ENCODE peak calls at places on chromosomes 12 and 14, in seven cellular contexts. One of them, this sample, is unnamed.
A peak's percentile ranks its signal among the peaks of the same experiment; 100 is the strongest.

GRCh38 chr12:22037952-22038351 is 8.1 kb upstream of the CMAS start:
- DNase-seq in Calu3: no peak
- DNase-seq in cardiac muscle cell: no peak
- DNase-seq in T-helper 17 cell: no peak
- DNase-seq in stimulated activated CD8-positive, alpha-beta memory T cell treated with anti-CD3 and anti-CD28 coated beads, Interleukin-4, amount 100 ng/mL, for 1 hour: no peak
- DNase-seq in endothelial cell: no peak
- DNase-seq in HS-27A: no peak
- DNase-seq in this sample: no peak

GRCh38 chr12:8554451-8555195 is 13.9 kb upstream of the CLEC4E start:
- DNase-seq in Calu3: peak; percentile 14
- DNase-seq in stimulated activated CD8-positive, alpha-beta memory T cell treated with anti-CD3 and anti-CD28 coated beads, Interleukin-4, amount 100 ng/mL, for 1 hour: no peak
- DNase-seq in HS-27A: peak; percentile 34
- DNase-seq in endothelial cell: no peak
- DNase-seq in T-helper 17 cell: no peak
- DNase-seq in cardiac muscle cell: no peak
- DNase-seq in this sample: no peak

GRCh38 chr12:113709456-113709855 is 237.8 kb upstream of the LHX5 start:
- DNase-seq in endothelial cell: no peak
- DNase-seq in cardiac muscle cell: no peak
- DNase-seq in T-helper 17 cell: no peak
- DNase-seq in HS-27A: no peak
- DNase-seq in Calu3: no peak
- DNase-seq in stimulated activated CD8-positive, alpha-beta memory T cell treated with anti-CD3 and anti-CD28 coated beads, Interleukin-4, amount 100 ng/mL, for 1 hour: no peak
- DNase-seq in this sample: no peak

GRCh38 chr12:123164710-123165261 is 13.9 kb upstream of the PITPNM2 start:
- DNase-seq in stimulated activated CD8-positive, alpha-beta memory T cell treated with anti-CD3 and anti-CD28 coated beads, Interleukin-4, amount 100 ng/mL, for 1 hour: no peak
- DNase-seq in cardiac muscle cell: no peak
- DNase-seq in Calu3: no peak
- DNase-seq in endothelial cell: no peak
- DNase-seq in T-helper 17 cell: no peak
- DNase-seq in HS-27A: no peak
- DNase-seq in this sample: no peak

GRCh38 chr14:100104523-100105300 is 39.5 kb downstream of the EVL start:
- DNase-seq in HS-27A: peak; percentile 23
- DNase-seq in cardiac muscle cell: no peak
- DNase-seq in T-helper 17 cell: no peak
- DNase-seq in Calu3: no peak
- DNase-seq in stimulated activated CD8-positive, alpha-beta memory T cell treated with anti-CD3 and anti-CD28 coated beads, Interleukin-4, amount 100 ng/mL, for 1 hour: no peak
- DNase-seq in endothelial cell: no peak
- DNase-seq in this sample: no peak

GRCh38 chr12:13609874-13610273 is 371.5 kb downstream of the GRIN2B start:
- DNase-seq in cardiac muscle cell: no peak
- DNase-seq in stimulated activated CD8-positive, alpha-beta memory T cell treated with anti-CD3 and anti-CD28 coated beads, Interleukin-4, amount 100 ng/mL, for 1 hour: no peak
- DNase-seq in endothelial cell: no peak
- DNase-seq in Calu3: no peak
- DNase-seq in T-helper 17 cell: no peak
- DNase-seq in HS-27A: no peak
- DNase-seq in this sample: no peak

GRCh38 chr14:91242635-91243034 is 1.9 kb downstream of the GPR68 start:
- DNase-seq in Calu3: no peak
- DNase-seq in T-helper 17 cell: no peak
- DNase-seq in HS-27A: no peak
- DNase-seq in endothelial cell: no peak
- DNase-seq in cardiac muscle cell: no peak
- DNase-seq in stimulated activated CD8-positive, alpha-beta memory T cell treated with anti-CD3 and anti-CD28 coated beads, Interleukin-4, amount 100 ng/mL, for 1 hour: no peak
- DNase-seq in this sample: no peak

GRCh38 chr14:102917469-102918211 is 4.8 kb upstream of the AMN start:
- DNase-seq in cardiac muscle cell: peak; percentile 75
- DNase-seq in HS-27A: no peak
- DNase-seq in T-helper 17 cell: peak; percentile 34
- DNase-seq in stimulated activated CD8-positive, alpha-beta memory T cell treated with anti-CD3 and anti-CD28 coated beads, Interleukin-4, amount 100 ng/mL, for 1 hour: peak; percentile 37
- DNase-seq in endothelial cell: peak; percentile 78
- DNase-seq in Calu3: peak; percentile 32
- DNase-seq in this sample: peak; percentile 83